ENCODE peak calls at places on chromosomes 3 and 15, in seven cellular contexts. One of them, this sample, is unnamed.

GRCh38 chr3:107264888-107265287 is 112.4 kb upstream of the CCDC54 start:
- DNase-seq in dorsolateral prefrontal cortex: no peak
- DNase-seq in ovary: no peak
- DNase-seq in IMR-90: no peak
- DNase-seq in type B pancreatic cell: no peak
- DNase-seq in GM13977: no peak
- DNase-seq in NB4: no peak
- DNase-seq in this sample: no peak

GRCh38 chr15:62847900-62848489 is 194.6 kb upstream of the TPM1 start:
- DNase-seq in NB4: peak; percentile 64
- DNase-seq in ovary: peak; percentile 77
- DNase-seq in IMR-90: peak; percentile 54
- DNase-seq in dorsolateral prefrontal cortex: peak; percentile 78
- DNase-seq in GM13977: peak; percentile 54
- DNase-seq in type B pancreatic cell: no peak
- DNase-seq in this sample: peak; percentile 81

GRCh38 chr15:39110746-39111145 is 470.1 kb upstream of the THBS1 start:
- DNase-seq in dorsolateral prefrontal cortex: no peak
- DNase-seq in NB4: no peak
- DNase-seq in type B pancreatic cell: no peak
- DNase-seq in IMR-90: no peak
- DNase-seq in ovary: no peak
- DNase-seq in GM13977: no peak
- DNase-seq in this sample: no peak

GRCh38 chr3:134885877-134886621 is 91.0 kb downstream of the EPHB1 start:
- DNase-seq in dorsolateral prefrontal cortex: no peak
- DNase-seq in IMR-90: no peak
- DNase-seq in type B pancreatic cell: no peak
- DNase-seq in GM13977: peak; percentile 54
- DNase-seq in NB4: peak; percentile 6
- DNase-seq in ovary: no peak
- DNase-seq in this sample: peak; percentile 28

GRCh38 chr15:63015618-63016017 is 26.9 kb upstream of the TPM1 start:
- DNase-seq in NB4: no peak
- DNase-seq in GM13977: no peak
- DNase-seq in type B pancreatic cell: no peak
- DNase-seq in ovary: no peak
- DNase-seq in dorsolateral prefrontal cortex: no peak
- DNase-seq in IMR-90: peak; percentile 80
- DNase-seq in this sample: no peak

GRCh38 chr3:108552267-108553159 is 36.7 kb downstream of the CIP2A start:
- DNase-seq in type B pancreatic cell: no peak
- DNase-seq in IMR-90: peak; percentile 56
- DNase-seq in NB4: peak; percentile 48
- DNase-seq in ovary: no peak
- DNase-seq in dorsolateral prefrontal cortex: no peak
- DNase-seq in GM13977: no peak
- DNase-seq in this sample: no peak

GRCh38 chr15:48059786-48060185 is 61.0 kb upstream of the SLC24A5 start:
- DNase-seq in NB4: no peak
- DNase-seq in dorsolateral prefrontal cortex: no peak
- DNase-seq in GM13977: no peak
- DNase-seq in ovary: peak; percentile 61
- DNase-seq in type B pancreatic cell: no peak
- DNase-seq in IMR-90: peak; percentile 14
- DNase-seq in this sample: no peak

GRCh38 chr3:197216169-197216860 is 82.1 kb downstream of the DLG1 start:
- DNase-seq in ovary: no peak
- DNase-seq in IMR-90: peak; percentile 75
- DNase-seq in NB4: no peak
- DNase-seq in GM13977: no peak
- DNase-seq in dorsolateral prefrontal cortex: no peak
- DNase-seq in type B pancreatic cell: no peak
- DNase-seq in this sample: no peak

GRCh38 chr15:81558056-81558455 is 184.0 kb upstream of the TMC3 start:
- DNase-seq in IMR-90: no peak
- DNase-seq in dorsolateral prefrontal cortex: no peak
- DNase-seq in type B pancreatic cell: no peak
- DNase-seq in NB4: no peak
- DNase-seq in ovary: no peak
- DNase-seq in GM13977: no peak
- DNase-seq in this sample: no peak

GRCh38 chr3:193960485-193961172 is 175.3 kb upstream of the HES1 start:
- DNase-seq in NB4: no peak
- DNase-seq in ovary: no peak
- DNase-seq in IMR-90: no peak
- DNase-seq in dorsolateral prefrontal cortex: no peak
- DNase-seq in type B pancreatic cell: no peak
- DNase-seq in GM13977: no peak
- DNase-seq in this sample: no peak

GRCh38 chr3:66113542-66113941 is 74.8 kb upstream of the MAGI1 start:
- DNase-seq in ovary: no peak
- DNase-seq in type B pancreatic cell: no peak
- DNase-seq in GM13977: no peak
- DNase-seq in dorsolateral prefrontal cortex: no peak
- DNase-seq in IMR-90: no peak
- DNase-seq in NB4: no peak
- DNase-seq in this sample: no peak

GRCh38 chr15:56307180-56307579 is 58.0 kb upstream of the TEX9 start:
- DNase-seq in ovary: no peak
- DNase-seq in GM13977: no peak
- DNase-seq in dorsolateral prefrontal cortex: no peak
- DNase-seq in NB4: no peak
- DNase-seq in IMR-90: no peak
- DNase-seq in type B pancreatic cell: no peak
- DNase-seq in this sample: no peak

GRCh38 chr3:107432646-107433045 is 55.4 kb downstream of the CCDC54 start:
- DNase-seq in ovary: peak; percentile 30
- DNase-seq in NB4: peak; percentile 3
- DNase-seq in IMR-90: no peak
- DNase-seq in type B pancreatic cell: no peak
- DNase-seq in GM13977: no peak
- DNase-seq in dorsolateral prefrontal cortex: no peak
- DNase-seq in this sample: no peak

GRCh38 chr15:49303003-49303402 is 120.0 kb upstream of the FGF7 start:
- DNase-seq in GM13977: no peak
- DNase-seq in NB4: no peak
- DNase-seq in ovary: no peak
- DNase-seq in type B pancreatic cell: no peak
- DNase-seq in dorsolateral prefrontal cortex: no peak
- DNase-seq in IMR-90: no peak
- DNase-seq in this sample: no peak

GRCh38 chr3:69444980-69445379 is 59.1 kb upstream of the FRMD4B start:
- DNase-seq in IMR-90: peak; percentile 13
- DNase-seq in ovary: no peak
- DNase-seq in GM13977: no peak
- DNase-seq in dorsolateral prefrontal cortex: no peak
- DNase-seq in type B pancreatic cell: no peak
- DNase-seq in NB4: no peak
- DNase-seq in this sample: no peak

GRCh38 chr3:62193586-62194345 is 179.6 kb downstream of the FEZF2 start:
- DNase-seq in type B pancreatic cell: no peak
- DNase-seq in NB4: no peak
- DNase-seq in GM13977: no peak
- DNase-seq in dorsolateral prefrontal cortex: no peak
- DNase-seq in IMR-90: no peak
- DNase-seq in ovary: no peak
- DNase-seq in this sample: no peak

GRCh38 chr3:73945553-73945952 is 320.8 kb upstream of the PDZRN3 start:
- DNase-seq in dorsolateral prefrontal cortex: no peak
- DNase-seq in NB4: no peak
- DNase-seq in IMR-90: no peak
- DNase-seq in ovary: no peak
- DNase-seq in GM13977: no peak
- DNase-seq in type B pancreatic cell: no peak
- DNase-seq in this sample: no peak

GRCh38 chr3:73229036-73229435 is 167.6 kb downstream of the EBLN2 start:
- DNase-seq in IMR-90: no peak
- DNase-seq in dorsolateral prefrontal cortex: no peak
- DNase-seq in GM13977: no peak
- DNase-seq in NB4: no peak
- DNase-seq in ovary: no peak
- DNase-seq in type B pancreatic cell: no peak
- DNase-seq in this sample: no peak

GRCh38 chr3:113079532-113079931 is 88.7 kb downstream of the GTPBP8 start:
- DNase-seq in NB4: no peak
- DNase-seq in ovary: no peak
- DNase-seq in type B pancreatic cell: no peak
- DNase-seq in IMR-90: peak; percentile 13
- DNase-seq in GM13977: peak; percentile 24
- DNase-seq in dorsolateral prefrontal cortex: no peak
- DNase-seq in this sample: no peak

GRCh38 chr3:65955792-65956477 is 82.8 kb downstream of the MAGI1 start:
- DNase-seq in NB4: no peak
- DNase-seq in type B pancreatic cell: no peak
- DNase-seq in ovary: no peak
- DNase-seq in IMR-90: peak; percentile 88
- DNase-seq in GM13977: no peak
- DNase-seq in dorsolateral prefrontal cortex: no peak
- DNase-seq in this sample: no peak

GRCh38 chr3:14906355-14906960 is 40.9 kb upstream of the NR2C2 start:
- DNase-seq in type B pancreatic cell: no peak
- DNase-seq in GM13977: no peak
- DNase-seq in NB4: no peak
- DNase-seq in dorsolateral prefrontal cortex: no peak
- DNase-seq in IMR-90: no peak
- DNase-seq in ovary: no peak
- DNase-seq in this sample: no peak

GRCh38 chr3:162285252-162285651 is 788.6 kb downstream of the OTOL1 start:
- DNase-seq in type B pancreatic cell: no peak
- DNase-seq in GM13977: no peak
- DNase-seq in ovary: no peak
- DNase-seq in IMR-90: no peak
- DNase-seq in NB4: no peak
- DNase-seq in dorsolateral prefrontal cortex: no peak
- DNase-seq in this sample: no peak
- TF ChIP-seq CTCF in type B pancreatic cell: no peak
- TF ChIP-seq CTCF in GM13977: no peak
- TF ChIP-seq CTCF in ovary: no peak
- TF ChIP-seq CTCF in IMR-90: no peak
- TF ChIP-seq CTCF in NB4: no peak
- TF ChIP-seq CTCF in dorsolateral prefrontal cortex: no peak
- TF ChIP-seq CTCF in this sample: no peak

DNA sequence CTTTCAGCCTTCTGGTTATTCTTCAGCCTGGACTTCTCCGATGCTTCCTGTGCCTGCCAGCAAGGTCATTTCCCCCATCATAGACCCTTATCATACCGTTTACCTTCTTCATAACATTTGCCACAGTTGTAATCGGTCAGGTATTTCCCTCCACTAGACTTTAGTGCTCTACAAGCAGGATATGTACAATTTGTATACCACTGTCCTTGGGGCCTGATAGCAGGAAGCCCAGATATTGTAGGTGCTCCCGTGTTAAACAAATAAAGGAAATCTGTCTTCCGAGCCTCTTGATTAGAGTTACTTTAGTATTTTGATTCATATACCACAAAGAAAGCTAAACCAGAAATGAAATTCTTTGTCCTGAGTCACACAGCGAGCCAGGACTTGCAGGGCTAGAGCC is 35.8 kb upstream of the CMTM7 start:
- DNase-seq in GM13977: no peak
- DNase-seq in NB4: no peak
- DNase-seq in dorsolateral prefrontal cortex: no peak
- DNase-seq in IMR-90: no peak
- DNase-seq in type B pancreatic cell: no peak
- DNase-seq in ovary: no peak
- DNase-seq in this sample: no peak
- TF ChIP-seq CTCF in GM13977: no peak
- TF ChIP-seq CTCF in NB4: no peak
- TF ChIP-seq CTCF in dorsolateral prefrontal cortex: no peak
- TF ChIP-seq CTCF in IMR-90: no peak
- TF ChIP-seq CTCF in type B pancreatic cell: no peak
- TF ChIP-seq CTCF in ovary: no peak
- TF ChIP-seq CTCF in this sample: no peak

GRCh38 chr15:90933310-90933709 is 961 bp upstream of the HDDC3 start:
- DNase-seq in GM13977: no peak
- DNase-seq in IMR-90: no peak
- DNase-seq in ovary: no peak
- DNase-seq in dorsolateral prefrontal cortex: no peak
- DNase-seq in type B pancreatic cell: no peak
- DNase-seq in NB4: no peak
- DNase-seq in this sample: no peak

GRCh38 chr15:90934256-90934948 is 683 bp upstream of the UNC45A start:
- DNase-seq in type B pancreatic cell: no peak
- DNase-seq in GM13977: peak; percentile 92
- DNase-seq in dorsolateral prefrontal cortex: peak; percentile 89
- DNase-seq in ovary: peak; percentile 86
- DNase-seq in NB4: peak; percentile 91
- DNase-seq in IMR-90: peak; percentile 79
- DNase-seq in this sample: peak; percentile 96

GRCh38 chr15:90936823-90937222 is 1.7 kb downstream of the UNC45A start:
- DNase-seq in IMR-90: no peak
- DNase-seq in ovary: no peak
- DNase-seq in NB4: no peak
- DNase-seq in GM13977: no peak
- DNase-seq in type B pancreatic cell: no peak
- DNase-seq in dorsolateral prefrontal cortex: no peak
- DNase-seq in this sample: no peak

GRCh38 chr15:90932660-90932991 is 277 bp upstream of the HDDC3 start:
- DNase-seq in type B pancreatic cell: no peak
- DNase-seq in GM13977: no peak
- DNase-seq in IMR-90: no peak
- DNase-seq in dorsolateral prefrontal cortex: no peak
- DNase-seq in ovary: no peak
- DNase-seq in NB4: no peak
- DNase-seq in this sample: no peak

GRCh38 chr15:90934949-90935751 is at the start of gene UNC45A:
- DNase-seq in type B pancreatic cell: peak; percentile 93
- DNase-seq in NB4: peak; percentile 90
- DNase-seq in dorsolateral prefrontal cortex: peak; percentile 90
- DNase-seq in IMR-90: peak; percentile 77
- DNase-seq in GM13977: peak; percentile 98
- DNase-seq in ovary: peak; percentile 91
- DNase-seq in this sample: peak; percentile 97
- TF ChIP-seq CTCF in type B pancreatic cell: no peak
- TF ChIP-seq CTCF in NB4: no peak
- TF ChIP-seq CTCF in dorsolateral prefrontal cortex: no peak
- TF ChIP-seq CTCF in IMR-90: no peak
- TF ChIP-seq CTCF in GM13977: peak; percentile 5
- TF ChIP-seq CTCF in ovary: no peak
- TF ChIP-seq CTCF in this sample: no peak

DNA sequence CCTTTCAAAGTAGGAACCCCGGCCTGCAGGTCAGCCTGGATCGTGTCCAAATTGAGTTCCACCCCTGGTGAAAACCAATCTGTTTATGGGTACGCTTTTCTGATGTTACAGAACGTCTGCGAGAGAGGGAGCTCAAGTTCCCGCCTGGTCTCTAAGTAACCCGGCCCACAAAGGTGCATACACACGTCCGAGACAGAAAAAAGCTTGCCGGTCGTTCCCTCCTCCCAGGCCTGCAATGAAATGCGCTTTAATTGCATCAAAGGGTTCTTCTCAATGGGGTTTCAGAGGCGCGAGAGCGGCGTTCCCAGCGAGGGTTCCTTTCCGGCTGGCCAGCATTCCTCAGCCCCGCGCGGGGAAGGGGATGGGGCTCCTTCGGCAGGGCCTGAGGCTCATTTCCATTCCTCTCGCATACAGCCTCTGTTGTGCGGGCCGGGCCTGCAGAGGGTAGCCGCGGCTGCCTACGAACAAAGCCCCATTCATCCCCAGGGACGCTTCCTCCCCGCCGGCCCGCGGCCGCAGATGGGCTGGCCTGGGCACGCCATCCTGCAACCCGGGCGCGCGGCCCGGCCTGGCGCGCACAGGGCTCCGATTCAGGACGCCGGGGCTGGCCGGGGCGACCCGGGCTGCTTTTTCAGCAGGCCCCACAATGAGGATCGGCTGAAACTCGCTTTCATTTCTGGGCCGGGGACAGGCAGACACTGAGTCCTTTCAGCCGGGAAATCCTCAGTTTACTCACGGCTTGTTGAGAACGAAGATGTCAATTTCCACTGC is 138.3 kb downstream of the TMCO5A start:
- DNase-seq in IMR-90: peak; percentile 71
- DNase-seq in type B pancreatic cell: peak; percentile 88
- DNase-seq in dorsolateral prefrontal cortex: peak; percentile 92
- DNase-seq in ovary: peak; percentile 67
- DNase-seq in GM13977: peak; percentile 46
- DNase-seq in NB4: peak; percentile 80
- DNase-seq in this sample: peak; percentile 43
- TF ChIP-seq CTCF in IMR-90: peak; percentile 25
- TF ChIP-seq CTCF in type B pancreatic cell: no peak
- TF ChIP-seq CTCF in dorsolateral prefrontal cortex: peak; percentile 17
- TF ChIP-seq CTCF in ovary: peak; percentile 11
- TF ChIP-seq CTCF in GM13977: peak; percentile 30
- TF ChIP-seq CTCF in NB4: peak; percentile 20
- TF ChIP-seq CTCF in this sample: no peak